ENCODE peak calls at places on chromosomes 12 and 14, in seven cellular contexts. One of them, this sample, is unnamed.

GRCh38 chr12:1633459-1633858 is 4.4 kb downstream of the WNT5B start:
- DNase-seq in T-helper 22 cell: no peak
- DNase-seq in HCEC 1CT: no peak
- DNase-seq in KBM-7: no peak
- DNase-seq in RPMI7951: no peak
- DNase-seq in M059J: no peak
- DNase-seq in immature natural killer cell: no peak
- DNase-seq in this sample: no peak

GRCh38 chr14:50242566-50243288 is 11.3 kb upstream of the SOS2 start:
- DNase-seq in T-helper 22 cell: no peak
- DNase-seq in HCEC 1CT: no peak
- DNase-seq in KBM-7: no peak
- DNase-seq in RPMI7951: peak
- DNase-seq in M059J: peak
- DNase-seq in immature natural killer cell: no peak
- DNase-seq in this sample: no peak

GRCh38 chr12:8556748-8557147 is 16.0 kb upstream of the CLEC4E start:
- DNase-seq in T-helper 22 cell: no peak
- DNase-seq in HCEC 1CT: no peak
- DNase-seq in KBM-7: no peak
- DNase-seq in RPMI7951: no peak
- DNase-seq in M059J: no peak
- DNase-seq in immature natural killer cell: no peak
- DNase-seq in this sample: no peak

GRCh38 chr14:61560323-61560722 is 135.0 kb upstream of the HIF1A start:
- DNase-seq in T-helper 22 cell: no peak
- DNase-seq in HCEC 1CT: peak
- DNase-seq in KBM-7: no peak
- DNase-seq in RPMI7951: no peak
- DNase-seq in M059J: peak
- DNase-seq in immature natural killer cell: no peak
- DNase-seq in this sample: peak

GRCh38 chr12:18296909-18297280 is 35.6 kb downstream of the PIK3C2G start:
- DNase-seq in T-helper 22 cell: no peak
- DNase-seq in HCEC 1CT: peak
- DNase-seq in KBM-7: no peak
- DNase-seq in RPMI7951: peak
- DNase-seq in M059J: no peak
- DNase-seq in immature natural killer cell: no peak
- DNase-seq in this sample: peak

GRCh38 chr12:131930510-131930909 is 1.4 kb downstream of the PUS1 start:
- DNase-seq in T-helper 22 cell: no peak
- DNase-seq in HCEC 1CT: no peak
- DNase-seq in KBM-7: no peak
- DNase-seq in RPMI7951: no peak
- DNase-seq in M059J: no peak
- DNase-seq in immature natural killer cell: no peak
- DNase-seq in this sample: no peak

GRCh38 chr12:52495385-52495784 is 2.3 kb upstream of the KRT6A start:
- DNase-seq in T-helper 22 cell: no peak
- DNase-seq in HCEC 1CT: no peak
- DNase-seq in KBM-7: peak
- DNase-seq in RPMI7951: no peak
- DNase-seq in M059J: peak
- DNase-seq in immature natural killer cell: no peak
- DNase-seq in this sample: no peak

GRCh38 chr12:100857418-100857817 is 62.8 kb downstream of the ANO4 start:
- DNase-seq in T-helper 22 cell: no peak
- DNase-seq in HCEC 1CT: no peak
- DNase-seq in KBM-7: no peak
- DNase-seq in RPMI7951: no peak
- DNase-seq in M059J: no peak
- DNase-seq in immature natural killer cell: no peak
- DNase-seq in this sample: no peak

GRCh38 chr12:132151145-132151765 is 7.0 kb downstream of the NOC4L start:
- DNase-seq in T-helper 22 cell: no peak
- DNase-seq in HCEC 1CT: no peak
- DNase-seq in KBM-7: no peak
- DNase-seq in RPMI7951: no peak
- DNase-seq in M059J: no peak
- DNase-seq in immature natural killer cell: no peak
- DNase-seq in this sample: no peak

GRCh38 chr14:104392396-104393198 is 187.0 kb upstream of the C14orf180 start:
- DNase-seq in T-helper 22 cell: no peak
- DNase-seq in HCEC 1CT: no peak
- DNase-seq in KBM-7: no peak
- DNase-seq in RPMI7951: no peak
- DNase-seq in M059J: no peak
- DNase-seq in immature natural killer cell: no peak
- DNase-seq in this sample: no peak

This sample was measured in H4.